ENCODE peak calls at places on chromosomes 6 and 20, in eight cellular contexts. One of them, this sample, is unnamed.

GRCh38 chr6:144953552-144954240 is 668.6 kb downstream of the UTRN start:
- DNase-seq in upper lobe of right lung: no peak
- DNase-seq in endothelial cell of umbilical vein: no peak
- DNase-seq in MCF 10A: peak
- DNase-seq in uterus: no peak
- DNase-seq in OCI-LY7: no peak
- DNase-seq in brain microvascular endothelial cell: peak
- DNase-seq in WTC11: no peak
- DNase-seq in this sample: no peak

GRCh38 chr20:4483481-4483880 is 238.2 kb upstream of the PRND start:
- DNase-seq in upper lobe of right lung: no peak
- DNase-seq in endothelial cell of umbilical vein: no peak
- DNase-seq in MCF 10A: peak
- DNase-seq in uterus: no peak
- DNase-seq in OCI-LY7: no peak
- DNase-seq in brain microvascular endothelial cell: no peak
- DNase-seq in WTC11: no peak
- DNase-seq in this sample: no peak

GRCh38 chr20:43736588-43737091 is 9.8 kb upstream of the GTSF1L start:
- DNase-seq in upper lobe of right lung: no peak
- DNase-seq in endothelial cell of umbilical vein: no peak
- DNase-seq in MCF 10A: no peak
- DNase-seq in uterus: no peak
- DNase-seq in OCI-LY7: peak
- DNase-seq in brain microvascular endothelial cell: no peak
- DNase-seq in WTC11: peak
- DNase-seq in this sample: peak

GRCh38 chr6:106102967-106103727 is 17.0 kb downstream of the PRDM1 start:
- DNase-seq in upper lobe of right lung: no peak
- DNase-seq in endothelial cell of umbilical vein: no peak
- DNase-seq in MCF 10A: no peak
- DNase-seq in uterus: no peak
- DNase-seq in OCI-LY7: no peak
- DNase-seq in brain microvascular endothelial cell: no peak
- DNase-seq in WTC11: no peak
- DNase-seq in this sample: no peak

GRCh38 chr6:35402136-35402855 is 49.8 kb upstream of the FANCE start:
- DNase-seq in upper lobe of right lung: peak
- DNase-seq in endothelial cell of umbilical vein: no peak
- DNase-seq in MCF 10A: no peak
- DNase-seq in uterus: no peak
- DNase-seq in OCI-LY7: no peak
- DNase-seq in brain microvascular endothelial cell: no peak
- DNase-seq in WTC11: no peak
- DNase-seq in this sample: peak

GRCh38 chr6:111423960-111424846 is 58.8 kb downstream of the REV3L start:
- DNase-seq in upper lobe of right lung: no peak
- DNase-seq in endothelial cell of umbilical vein: peak
- DNase-seq in MCF 10A: peak
- DNase-seq in uterus: no peak
- DNase-seq in OCI-LY7: no peak
- DNase-seq in brain microvascular endothelial cell: peak
- DNase-seq in WTC11: no peak
- DNase-seq in this sample: no peak

GRCh38 chr6:71419217-71419953 is 130.8 kb downstream of the OGFRL1 start:
- DNase-seq in upper lobe of right lung: peak
- DNase-seq in endothelial cell of umbilical vein: peak
- DNase-seq in MCF 10A: no peak
- DNase-seq in uterus: no peak
- DNase-seq in OCI-LY7: no peak
- DNase-seq in brain microvascular endothelial cell: no peak
- DNase-seq in WTC11: no peak
- DNase-seq in this sample: no peak

GRCh38 chr6:150418825-150419594 is 50.2 kb downstream of the IYD start:
- DNase-seq in upper lobe of right lung: peak
- DNase-seq in endothelial cell of umbilical vein: peak
- DNase-seq in MCF 10A: peak
- DNase-seq in uterus: peak
- DNase-seq in OCI-LY7: peak
- DNase-seq in brain microvascular endothelial cell: peak
- DNase-seq in WTC11: peak
- DNase-seq in this sample: peak

GRCh38 chr20:54622338-54623280 is 147.2 kb downstream of the DOK5 start:
- DNase-seq in upper lobe of right lung: no peak
- DNase-seq in endothelial cell of umbilical vein: no peak
- DNase-seq in MCF 10A: no peak
- DNase-seq in uterus: no peak
- DNase-seq in OCI-LY7: no peak
- DNase-seq in brain microvascular endothelial cell: peak
- DNase-seq in WTC11: no peak
- DNase-seq in this sample: no peak

DNA sequence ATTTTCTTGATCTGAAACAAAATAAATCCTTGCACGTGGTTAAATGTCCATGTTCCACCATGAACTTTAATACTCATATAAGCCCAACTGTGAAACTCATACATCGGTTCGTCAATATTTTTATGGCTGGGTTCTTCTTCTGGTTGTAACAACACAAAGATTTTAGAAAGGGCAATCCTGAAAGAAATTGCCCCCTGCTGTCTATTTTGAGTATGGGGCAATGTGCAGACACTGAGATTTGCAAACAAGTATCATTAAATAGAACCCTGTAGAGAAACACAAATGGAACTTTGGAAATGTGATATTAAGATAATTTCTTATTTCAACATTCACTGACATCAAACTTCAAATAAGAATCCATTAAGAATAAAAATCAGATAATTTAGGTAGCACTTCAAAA is 80.2 kb upstream of the PHACTR1 start:
- DNase-seq in upper lobe of right lung: no peak
- DNase-seq in endothelial cell of umbilical vein: no peak
- DNase-seq in MCF 10A: no peak
- DNase-seq in uterus: no peak
- DNase-seq in OCI-LY7: no peak
- DNase-seq in brain microvascular endothelial cell: no peak
- DNase-seq in WTC11: no peak
- DNase-seq in this sample: no peak
- TF ChIP-seq CTCF in upper lobe of right lung: peak
- TF ChIP-seq CTCF in endothelial cell of umbilical vein: no peak
- TF ChIP-seq CTCF in MCF 10A: peak
- TF ChIP-seq CTCF in uterus: no peak
- TF ChIP-seq CTCF in OCI-LY7: peak
- TF ChIP-seq CTCF in brain microvascular endothelial cell: peak
- TF ChIP-seq CTCF in WTC11: no peak
- TF ChIP-seq CTCF in this sample: no peak

GRCh38 chr6:57268294-57268640 is 46.2 kb upstream of the RAB23 start:
- DNase-seq in upper lobe of right lung: no peak
- DNase-seq in endothelial cell of umbilical vein: no peak
- DNase-seq in MCF 10A: no peak
- DNase-seq in uterus: no peak
- DNase-seq in OCI-LY7: no peak
- DNase-seq in brain microvascular endothelial cell: no peak
- DNase-seq in WTC11: no peak
- DNase-seq in this sample: no peak
- TF ChIP-seq CTCF in upper lobe of right lung: no peak
- TF ChIP-seq CTCF in endothelial cell of umbilical vein: no peak
- TF ChIP-seq CTCF in MCF 10A: no peak
- TF ChIP-seq CTCF in uterus: no peak
- TF ChIP-seq CTCF in OCI-LY7: peak
- TF ChIP-seq CTCF in brain microvascular endothelial cell: no peak
- TF ChIP-seq CTCF in WTC11: no peak
- TF ChIP-seq CTCF in this sample: no peak

GRCh38 chr20:34540596-34541263 is 17.8 kb upstream of the MAP1LC3A start:
- DNase-seq in upper lobe of right lung: no peak
- DNase-seq in endothelial cell of umbilical vein: no peak
- DNase-seq in MCF 10A: no peak
- DNase-seq in uterus: no peak
- DNase-seq in OCI-LY7: no peak
- DNase-seq in brain microvascular endothelial cell: no peak
- DNase-seq in WTC11: no peak
- DNase-seq in this sample: no peak
- TF ChIP-seq CTCF in upper lobe of right lung: no peak
- TF ChIP-seq CTCF in endothelial cell of umbilical vein: no peak
- TF ChIP-seq CTCF in MCF 10A: no peak
- TF ChIP-seq CTCF in uterus: no peak
- TF ChIP-seq CTCF in OCI-LY7: no peak
- TF ChIP-seq CTCF in brain microvascular endothelial cell: no peak
- TF ChIP-seq CTCF in WTC11: no peak
- TF ChIP-seq CTCF in this sample: no peak

GRCh38 chr6:109527989-109528388 is 45.0 kb upstream of the ZBTB24 start:
- DNase-seq in upper lobe of right lung: no peak
- DNase-seq in endothelial cell of umbilical vein: no peak
- DNase-seq in MCF 10A: peak
- DNase-seq in uterus: no peak
- DNase-seq in OCI-LY7: peak
- DNase-seq in brain microvascular endothelial cell: no peak
- DNase-seq in WTC11: no peak
- DNase-seq in this sample: no peak
- TF ChIP-seq CTCF in upper lobe of right lung: no peak
- TF ChIP-seq CTCF in endothelial cell of umbilical vein: peak
- TF ChIP-seq CTCF in MCF 10A: no peak
- TF ChIP-seq CTCF in uterus: no peak
- TF ChIP-seq CTCF in OCI-LY7: peak
- TF ChIP-seq CTCF in brain microvascular endothelial cell: peak
- TF ChIP-seq CTCF in WTC11: no peak
- TF ChIP-seq CTCF in this sample: no peak

DNA sequence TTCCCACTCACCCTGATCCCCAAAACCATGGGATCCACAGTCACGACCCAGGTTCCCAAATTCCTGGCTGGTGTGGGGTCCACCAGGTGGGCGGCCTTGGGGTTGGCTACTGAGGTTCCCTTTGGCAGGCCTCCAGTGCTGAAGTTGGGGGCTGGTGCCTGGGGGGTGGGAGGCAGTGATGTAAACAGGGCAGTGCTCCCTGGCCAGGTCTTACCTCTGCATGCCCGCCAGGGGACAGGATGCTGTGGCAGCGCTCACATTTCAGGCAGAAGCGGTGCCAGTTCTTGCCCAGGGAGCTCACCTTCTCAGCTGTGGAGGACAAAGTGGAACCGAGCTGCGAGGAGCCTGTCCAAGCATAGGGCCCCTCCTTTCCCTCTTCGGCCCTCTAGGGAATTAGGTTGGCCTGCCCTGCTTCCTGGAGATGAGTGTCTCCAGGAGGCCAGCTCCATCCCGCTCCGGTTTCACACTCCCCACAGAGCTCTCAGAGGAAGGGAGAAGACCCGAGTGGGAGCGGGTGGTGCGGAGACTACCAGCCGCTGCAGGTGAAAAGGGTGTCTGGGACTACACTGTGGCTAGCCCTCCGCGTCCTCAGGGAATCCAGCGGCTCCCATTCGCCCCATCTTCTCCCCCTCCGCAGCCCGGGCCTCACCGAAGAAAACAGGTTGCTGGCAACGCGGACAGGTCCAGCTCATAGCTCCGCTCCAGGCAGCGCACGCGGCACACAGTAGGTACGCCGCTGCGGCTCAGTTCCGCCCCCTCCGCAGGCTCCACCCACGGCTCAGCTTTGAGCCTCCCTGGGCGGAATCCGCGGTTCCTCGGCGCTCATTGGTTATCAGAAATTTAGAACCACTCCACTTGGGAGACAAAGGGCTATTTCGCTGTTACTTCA is at the start of gene CRIP3:
- DNase-seq in upper lobe of right lung: no peak
- DNase-seq in endothelial cell of umbilical vein: no peak
- DNase-seq in MCF 10A: peak
- DNase-seq in uterus: peak
- DNase-seq in OCI-LY7: peak
- DNase-seq in brain microvascular endothelial cell: peak
- DNase-seq in WTC11: peak
- DNase-seq in this sample: peak
- TF ChIP-seq CTCF in upper lobe of right lung: peak
- TF ChIP-seq CTCF in endothelial cell of umbilical vein: no peak
- TF ChIP-seq CTCF in MCF 10A: peak
- TF ChIP-seq CTCF in uterus: no peak
- TF ChIP-seq CTCF in OCI-LY7: peak
- TF ChIP-seq CTCF in brain microvascular endothelial cell: peak
- TF ChIP-seq CTCF in WTC11: no peak
- TF ChIP-seq CTCF in this sample: peak

DNA sequence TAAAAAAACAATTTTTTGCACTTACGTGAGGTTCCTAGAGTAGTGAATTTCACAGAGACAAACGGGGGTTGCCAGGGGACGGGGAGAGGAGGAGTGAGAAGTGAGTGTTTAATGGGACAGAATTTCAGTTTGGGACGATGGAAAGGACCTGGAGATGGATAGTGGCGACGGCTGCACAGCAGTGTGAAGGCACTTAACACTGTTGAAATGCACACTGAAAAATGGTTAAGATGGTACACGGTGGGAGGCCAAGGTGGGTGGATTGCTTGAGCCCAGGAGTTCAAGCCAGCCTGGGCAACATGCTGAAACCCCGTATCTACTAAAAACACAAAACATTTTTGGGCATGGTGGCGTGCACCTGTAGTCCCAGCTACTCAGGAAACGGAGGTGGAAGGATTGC is 31.4 kb downstream of the RPP40 start:
- DNase-seq in upper lobe of right lung: no peak
- DNase-seq in endothelial cell of umbilical vein: no peak
- DNase-seq in MCF 10A: no peak
- DNase-seq in uterus: no peak
- DNase-seq in OCI-LY7: no peak
- DNase-seq in brain microvascular endothelial cell: no peak
- DNase-seq in WTC11: no peak
- DNase-seq in this sample: no peak
- TF ChIP-seq CTCF in upper lobe of right lung: no peak
- TF ChIP-seq CTCF in endothelial cell of umbilical vein: no peak
- TF ChIP-seq CTCF in MCF 10A: no peak
- TF ChIP-seq CTCF in uterus: no peak
- TF ChIP-seq CTCF in OCI-LY7: no peak
- TF ChIP-seq CTCF in brain microvascular endothelial cell: no peak
- TF ChIP-seq CTCF in WTC11: no peak
- TF ChIP-seq CTCF in this sample: no peak

DNA sequence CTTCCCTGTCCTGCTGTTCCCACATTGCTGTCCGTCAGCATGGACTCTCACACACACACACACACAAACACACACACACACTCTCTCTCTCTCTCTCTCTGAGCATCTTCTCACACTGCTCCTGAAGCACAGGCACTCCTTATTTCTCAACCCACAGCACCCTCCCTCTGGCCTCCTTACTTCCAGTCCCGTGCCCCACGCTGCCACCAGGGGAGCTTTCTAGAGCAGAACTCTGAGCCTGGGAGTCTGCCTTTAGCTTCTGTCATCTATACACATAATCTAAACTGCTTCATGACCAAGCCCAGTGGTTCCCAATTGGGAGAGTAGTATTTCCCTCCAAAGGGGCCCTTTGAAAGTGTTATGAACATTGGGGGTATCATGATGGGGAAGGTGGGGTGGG is 29.1 kb downstream of the HECA start:
- DNase-seq in upper lobe of right lung: no peak
- DNase-seq in endothelial cell of umbilical vein: no peak
- DNase-seq in MCF 10A: no peak
- DNase-seq in uterus: no peak
- DNase-seq in OCI-LY7: no peak
- DNase-seq in brain microvascular endothelial cell: no peak
- DNase-seq in WTC11: peak
- DNase-seq in this sample: no peak
- TF ChIP-seq CTCF in upper lobe of right lung: peak
- TF ChIP-seq CTCF in endothelial cell of umbilical vein: no peak
- TF ChIP-seq CTCF in MCF 10A: no peak
- TF ChIP-seq CTCF in uterus: no peak
- TF ChIP-seq CTCF in OCI-LY7: no peak
- TF ChIP-seq CTCF in brain microvascular endothelial cell: peak
- TF ChIP-seq CTCF in WTC11: no peak
- TF ChIP-seq CTCF in this sample: no peak

GRCh38 chr20:50281831-50282591 is 91.4 kb downstream of the CEBPB start:
- DNase-seq in upper lobe of right lung: no peak
- DNase-seq in endothelial cell of umbilical vein: no peak
- DNase-seq in MCF 10A: no peak
- DNase-seq in uterus: no peak
- DNase-seq in OCI-LY7: peak
- DNase-seq in brain microvascular endothelial cell: no peak
- DNase-seq in WTC11: peak
- DNase-seq in this sample: no peak
- TF ChIP-seq CTCF in upper lobe of right lung: peak
- TF ChIP-seq CTCF in endothelial cell of umbilical vein: no peak
- TF ChIP-seq CTCF in MCF 10A: peak
- TF ChIP-seq CTCF in uterus: no peak
- TF ChIP-seq CTCF in OCI-LY7: peak
- TF ChIP-seq CTCF in brain microvascular endothelial cell: peak
- TF ChIP-seq CTCF in WTC11: no peak
- TF ChIP-seq CTCF in this sample: peak